ENCODE peak calls at places on chromosomes 11 and 22, in eight cellular contexts. One of them, this sample, is unnamed.

GRCh38 chr11:117000039-117000740 is 98.0 kb downstream of the SIK3 start:
- ATAC-seq in right lobe of liver: peak; percentile 41
- ATAC-seq in sciatic nerve: peak; percentile 22
- ATAC-seq in activated CD8-positive, alpha-beta memory T cell treated with anti-CD3 and anti-CD28 coated beads, Interleukin-2, amount 10 ng/mL, durations not matched to agents 7 days and 5 days: no peak
- ATAC-seq in Panc1: no peak
- ATAC-seq in body of pancreas: no peak
- ATAC-seq in left ventricle myocardium superior: peak; percentile 13
- ATAC-seq in CD4-positive, alpha-beta T cell: peak; percentile 17
- ATAC-seq in this sample: peak; percentile 11

GRCh38 chr11:98358551-98358950 is 662.2 kb upstream of the CNTN5 start:
- ATAC-seq in Panc1: no peak
- ATAC-seq in right lobe of liver: no peak
- ATAC-seq in CD4-positive, alpha-beta T cell: no peak
- ATAC-seq in activated CD8-positive, alpha-beta memory T cell treated with anti-CD3 and anti-CD28 coated beads, Interleukin-2, amount 10 ng/mL, durations not matched to agents 7 days and 5 days: no peak
- ATAC-seq in body of pancreas: no peak
- ATAC-seq in left ventricle myocardium superior: no peak
- ATAC-seq in sciatic nerve: no peak
- ATAC-seq in this sample: no peak

GRCh38 chr11:14270690-14271542 is 88.1 kb downstream of the RRAS2 start:
- ATAC-seq in activated CD8-positive, alpha-beta memory T cell treated with anti-CD3 and anti-CD28 coated beads, Interleukin-2, amount 10 ng/mL, durations not matched to agents 7 days and 5 days: peak; percentile 88
- ATAC-seq in CD4-positive, alpha-beta T cell: peak; percentile 62
- ATAC-seq in Panc1: no peak
- ATAC-seq in body of pancreas: no peak
- ATAC-seq in sciatic nerve: no peak
- ATAC-seq in left ventricle myocardium superior: no peak
- ATAC-seq in right lobe of liver: no peak
- ATAC-seq in this sample: no peak

GRCh38 chr22:46801826-46802607 is 39.6 kb downstream of the TBC1D22A start:
- ATAC-seq in right lobe of liver: no peak
- ATAC-seq in sciatic nerve: no peak
- ATAC-seq in Panc1: no peak
- ATAC-seq in body of pancreas: no peak
- ATAC-seq in activated CD8-positive, alpha-beta memory T cell treated with anti-CD3 and anti-CD28 coated beads, Interleukin-2, amount 10 ng/mL, durations not matched to agents 7 days and 5 days: no peak
- ATAC-seq in left ventricle myocardium superior: no peak
- ATAC-seq in CD4-positive, alpha-beta T cell: no peak
- ATAC-seq in this sample: no peak

GRCh38 chr22:23552573-23552972 is 27.5 kb downstream of the IGLL1 start:
- ATAC-seq in sciatic nerve: no peak
- ATAC-seq in right lobe of liver: no peak
- ATAC-seq in body of pancreas: no peak
- ATAC-seq in left ventricle myocardium superior: no peak
- ATAC-seq in activated CD8-positive, alpha-beta memory T cell treated with anti-CD3 and anti-CD28 coated beads, Interleukin-2, amount 10 ng/mL, durations not matched to agents 7 days and 5 days: no peak
- ATAC-seq in CD4-positive, alpha-beta T cell: no peak
- ATAC-seq in Panc1: no peak
- ATAC-seq in this sample: no peak

GRCh38 chr11:101428918-101429317 is 154.9 kb downstream of the TRPC6 start:
- ATAC-seq in left ventricle myocardium superior: peak; percentile 49
- ATAC-seq in activated CD8-positive, alpha-beta memory T cell treated with anti-CD3 and anti-CD28 coated beads, Interleukin-2, amount 10 ng/mL, durations not matched to agents 7 days and 5 days: no peak
- ATAC-seq in Panc1: peak; percentile 63
- ATAC-seq in body of pancreas: peak; percentile 64
- ATAC-seq in CD4-positive, alpha-beta T cell: no peak
- ATAC-seq in sciatic nerve: no peak
- ATAC-seq in right lobe of liver: peak; percentile 86
- ATAC-seq in this sample: peak; percentile 41

GRCh38 chr22:23248583-23248982 is 68.3 kb downstream of the BCR start:
- ATAC-seq in Panc1: no peak
- ATAC-seq in right lobe of liver: no peak
- ATAC-seq in body of pancreas: peak; percentile 47
- ATAC-seq in CD4-positive, alpha-beta T cell: no peak
- ATAC-seq in activated CD8-positive, alpha-beta memory T cell treated with anti-CD3 and anti-CD28 coated beads, Interleukin-2, amount 10 ng/mL, durations not matched to agents 7 days and 5 days: no peak
- ATAC-seq in left ventricle myocardium superior: no peak
- ATAC-seq in sciatic nerve: peak; percentile 49
- ATAC-seq in this sample: no peak

GRCh38 chr11:113957016-113957415 is 17.9 kb upstream of the HTR3A start:
- ATAC-seq in Panc1: peak; percentile 20
- ATAC-seq in left ventricle myocardium superior: no peak
- ATAC-seq in body of pancreas: no peak
- ATAC-seq in sciatic nerve: no peak
- ATAC-seq in activated CD8-positive, alpha-beta memory T cell treated with anti-CD3 and anti-CD28 coated beads, Interleukin-2, amount 10 ng/mL, durations not matched to agents 7 days and 5 days: no peak
- ATAC-seq in CD4-positive, alpha-beta T cell: no peak
- ATAC-seq in right lobe of liver: no peak
- ATAC-seq in this sample: no peak

GRCh38 chr11:43904737-43905515 is 24.3 kb downstream of the ALKBH3 start:
- ATAC-seq in body of pancreas: no peak
- ATAC-seq in activated CD8-positive, alpha-beta memory T cell treated with anti-CD3 and anti-CD28 coated beads, Interleukin-2, amount 10 ng/mL, durations not matched to agents 7 days and 5 days: no peak
- ATAC-seq in CD4-positive, alpha-beta T cell: no peak
- ATAC-seq in Panc1: no peak
- ATAC-seq in left ventricle myocardium superior: peak; percentile 68
- ATAC-seq in right lobe of liver: peak; percentile 72
- ATAC-seq in sciatic nerve: peak; percentile 88
- ATAC-seq in this sample: peak; percentile 74

This sample was measured in esophagus mucosa.